ENCODE peak calls at places on chromosomes 12 and 14, in four cellular contexts. C is GM12878, Y is K562, W is GM12891. E is an unnamed sample.

GRCh38 chr14:39381366-39381765 is 50.9 kb downstream of the FBXO33 start:
- DNase-seq in C (no peak), Y (no peak), W (no peak), E (no peak)

GRCh38 chr12:54065677-54066076 is 12.0 kb downstream of the HOXC4 start:
- DNase-seq in C (no peak), Y (no peak), W (no peak), E (no peak)

GRCh38 chr12:62966990-62967506 is 32.1 kb upstream of the PPM1H start:
- DNase-seq in C (no peak), Y (no peak), W (no peak), E (no peak)

GRCh38 chr12:95789126-95790024 is 1.2 kb downstream of the NTN4 start:
- DNase-seq in C (no peak), Y (no peak), W (no peak), E (no peak)

GRCh38 chr12:3973269-3973884 is 100.2 kb upstream of the PARP11 start:
- DNase-seq in C (no peak), Y (no peak), W (no peak), E (no peak)

GRCh38 chr12:56080556-56081138 is 682 bp downstream of the ERBB3 start:
- DNase-seq in C (no peak), Y (peak), W (no peak), E (no peak)

GRCh38 chr12:72618764-72619163 is 346.6 kb downstream of the TRHDE start:
- DNase-seq in C (no peak), Y (no peak), W (no peak), E (no peak)

GRCh38 chr12:125861299-125862281 is 796.4 kb downstream of the AACS start:
- DNase-seq in C (no peak), Y (peak), W (no peak), E (no peak)

GRCh38 chr14:72049462-72049861 is 117.2 kb downstream of the RGS6 start:
- DNase-seq in C (peak), Y (no peak), W (peak), E (no peak)

GRCh38 chr12:6432991-6433390 is 11.8 kb upstream of the CD27 start:
- DNase-seq in C (no peak), Y (no peak), W (no peak), E (no peak)

GRCh38 chr12:105106621-105107020 is 910 bp upstream of the WASHC4 start:
- DNase-seq in C (no peak), Y (no peak), W (no peak), E (no peak)

GRCh38 chr12:11922361-11922760 is 148.4 kb upstream of the BCL2L14 start:
- DNase-seq in C (no peak), Y (no peak), W (no peak), E (no peak)

GRCh38 chr14:32201196-32201815 is 539 bp upstream of the RNU6-7 start:
- DNase-seq in C (no peak), Y (peak), W (peak), E (no peak)

GRCh38 chr14:92459479-92460421 is 53.8 kb upstream of the RIN3 start:
- DNase-seq in C (no peak), Y (no peak), W (no peak), E (no peak)

DNA sequence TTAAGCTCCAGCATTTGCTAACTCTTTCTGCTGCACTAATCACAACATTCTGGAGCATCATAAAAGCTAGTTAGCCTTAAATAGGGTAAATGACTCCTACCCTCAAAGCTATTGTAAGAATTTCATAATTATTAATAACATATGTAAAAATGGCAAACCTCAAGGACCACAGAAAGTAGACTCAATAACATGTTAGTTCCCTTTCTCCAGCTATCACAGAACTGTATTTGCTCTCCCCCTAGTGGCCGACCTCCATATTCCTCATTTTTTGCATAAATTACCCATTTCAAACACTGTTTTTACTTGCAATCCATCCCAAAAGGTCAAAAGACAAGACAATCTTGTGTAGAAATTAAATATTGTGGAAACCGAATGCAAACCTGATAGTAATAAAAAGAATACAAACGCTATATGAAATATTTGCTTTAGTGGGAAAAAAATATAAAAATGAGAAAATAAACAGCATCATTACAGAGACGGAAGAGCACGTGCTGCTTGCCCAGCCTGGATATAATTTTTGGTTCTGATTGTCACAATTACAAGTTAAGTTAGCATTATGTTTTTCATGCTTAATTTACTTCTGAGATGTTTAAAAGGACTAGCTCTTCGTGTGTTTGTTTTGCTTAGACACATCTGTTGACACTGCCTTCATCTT is 97.9 kb downstream of the RERGL start:
- DNase-seq in C (peak), Y (peak), W (peak), E (peak)
- TF ChIP-seq SPI1 in C (no peak), Y (no peak), W (no peak), E (no peak)

GRCh38 chr14:57976701-57977100 is 110.8 kb upstream of the SLC35F4 start:
- DNase-seq in C (no peak), Y (no peak), W (no peak), E (no peak)
- TF ChIP-seq SPI1 in C (no peak), Y (no peak), W (no peak), E (no peak)

DNA sequence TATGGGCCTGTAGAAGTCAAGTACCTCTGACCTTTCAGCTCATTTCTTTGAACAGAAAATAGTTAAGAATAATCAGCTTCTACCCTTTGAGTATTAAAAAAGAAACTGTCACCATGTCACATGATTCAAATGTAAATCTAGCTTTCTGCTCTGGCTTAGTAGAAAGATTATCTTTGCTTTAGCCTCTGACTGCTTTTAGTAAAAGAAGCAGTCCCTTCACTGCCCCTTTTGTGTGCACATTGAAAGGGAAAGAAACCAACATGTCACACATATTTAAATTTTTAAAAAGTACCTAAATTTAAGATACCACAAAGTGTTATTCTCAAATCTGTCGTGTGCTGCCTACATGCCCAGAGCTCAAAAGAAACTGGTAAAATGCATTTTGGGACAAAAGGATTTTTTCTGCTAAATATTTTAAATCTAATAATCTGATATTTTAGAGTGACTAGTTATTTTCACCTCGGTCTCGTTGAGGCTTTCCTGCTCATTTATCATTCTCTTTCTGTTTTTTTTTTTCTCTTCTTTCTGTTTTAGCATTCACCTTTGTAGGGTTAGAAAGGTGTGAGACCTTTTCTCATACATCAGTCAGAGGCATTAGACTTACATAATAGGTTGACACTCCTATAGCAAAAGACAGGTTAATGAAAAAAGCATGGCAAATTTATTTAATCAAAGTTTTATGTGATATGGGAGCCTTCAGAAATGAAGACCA is 41.3 kb downstream of the SLC16A7 start:
- DNase-seq in C (peak), Y (no peak), W (no peak), E (no peak)
- TF ChIP-seq SPI1 in C (no peak), Y (no peak), W (no peak), E (no peak)

DNA sequence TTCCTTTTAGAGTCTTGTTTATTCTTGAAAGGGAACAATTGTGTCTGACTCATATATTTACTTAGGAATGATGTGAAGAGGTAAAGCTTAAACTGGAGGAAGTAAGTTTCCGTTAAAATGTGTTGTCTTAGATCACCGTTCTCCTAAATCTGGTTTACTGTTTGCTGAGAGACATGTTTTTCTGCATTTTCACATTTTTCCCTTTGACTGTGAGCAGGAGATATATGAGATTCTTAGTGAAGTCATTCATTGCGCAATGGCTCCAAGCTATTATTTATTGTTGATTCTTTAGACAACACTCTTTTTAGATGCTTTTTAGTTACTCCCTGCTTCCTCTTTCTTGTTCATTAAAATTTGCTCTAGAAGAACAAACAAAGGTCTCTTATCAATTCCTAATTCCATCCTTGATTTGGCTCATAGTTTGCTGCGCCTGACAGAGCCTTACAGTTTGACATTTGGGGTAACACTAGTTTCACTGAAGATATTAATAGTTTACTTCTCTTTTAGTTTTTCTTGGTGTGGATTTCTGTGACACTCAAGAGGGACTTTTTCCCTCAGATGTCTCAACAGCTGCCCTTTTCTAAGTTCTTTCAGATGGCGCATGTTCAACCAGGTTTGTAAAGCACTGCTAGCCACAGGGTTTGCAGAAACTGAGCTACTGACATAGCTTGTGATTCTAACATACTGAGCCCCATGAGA is 11.4 kb downstream of the CLECL1 start:
- DNase-seq in C (peak), Y (no peak), W (no peak), E (no peak)
- TF ChIP-seq SPI1 in C (peak), Y (no peak), W (no peak), E (no peak)

DNA sequence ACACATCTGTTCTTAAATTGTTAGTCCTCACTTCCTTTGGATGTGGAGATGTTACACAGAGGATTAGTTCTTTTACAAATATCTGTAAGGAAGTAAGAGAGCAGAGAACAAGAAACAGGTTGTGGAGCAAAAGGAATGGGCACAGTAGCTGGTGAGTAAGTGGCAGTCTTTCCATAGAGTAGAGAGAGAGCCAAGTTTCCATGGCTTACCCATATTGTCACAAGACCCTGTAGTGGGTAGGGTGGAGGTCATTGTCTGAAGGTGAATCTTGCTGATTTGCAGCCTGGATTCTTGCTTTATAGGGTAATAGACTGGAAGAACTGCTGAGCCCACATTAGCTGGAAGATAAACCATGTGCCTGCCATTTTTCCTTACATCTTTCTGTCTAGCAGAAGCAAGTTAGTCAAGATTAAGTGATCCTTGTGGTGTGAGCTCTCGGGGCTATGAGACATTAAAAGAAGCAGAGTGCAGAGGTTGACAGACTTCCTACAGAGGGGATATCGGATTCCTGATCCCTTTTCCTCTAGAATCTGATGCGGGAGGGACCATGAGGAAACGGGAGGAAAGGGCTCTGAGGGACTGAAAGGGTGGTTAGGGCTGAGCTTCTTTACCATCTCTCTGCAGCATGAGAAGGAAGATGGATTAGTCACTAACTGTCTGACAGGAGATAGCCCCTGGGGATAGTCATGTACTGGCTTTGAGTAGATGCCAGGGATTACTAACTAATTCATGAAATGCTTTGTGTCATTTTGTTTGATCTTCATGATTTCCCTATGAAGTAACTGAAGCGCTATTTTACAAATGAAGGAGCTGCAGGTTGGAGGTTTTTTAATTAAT is 44.0 kb upstream of the LRTM2 start:
- DNase-seq in C (no peak), Y (no peak), W (no peak), E (no peak)
- TF ChIP-seq SPI1 in C (no peak), Y (no peak), W (no peak), E (no peak)

GRCh38 chr14:85024931-85025330 is 505.0 kb upstream of the FLRT2 start:
- DNase-seq in C (no peak), Y (no peak), W (no peak), E (no peak)
- TF ChIP-seq SPI1 in C (no peak), Y (no peak), W (no peak), E (no peak)

GRCh38 chr12:120119395-120119973 is 2.9 kb upstream of the RAB35 start:
- DNase-seq in C (peak), Y (no peak), W (no peak), E (no peak)
- TF ChIP-seq SPI1 in C (peak), Y (no peak), W (peak), E (peak)

GRCh38 chr12:130354407-130354806 is 16.7 kb downstream of the PIWIL1 start:
- DNase-seq in C (no peak), Y (no peak), W (no peak), E (no peak)

GRCh38 chr12:130353081-130353480 is 15.4 kb downstream of the PIWIL1 start:
- DNase-seq in C (no peak), Y (no peak), W (no peak), E (no peak)

GRCh38 chr12:130350715-130351114 is 13.0 kb downstream of the PIWIL1 start:
- DNase-seq in C (no peak), Y (no peak), W (no peak), E (no peak)

GRCh38 chr12:130347588-130347987 is 9.9 kb downstream of the PIWIL1 start:
- DNase-seq in C (no peak), Y (no peak), W (no peak), E (no peak)

GRCh38 chr12:130351331-130351730 is 13.6 kb downstream of the PIWIL1 start:
- DNase-seq in C (no peak), Y (no peak), W (no peak), E (no peak)
- TF ChIP-seq SPI1 in C (no peak), Y (no peak), W (no peak), E (no peak)

DNA sequence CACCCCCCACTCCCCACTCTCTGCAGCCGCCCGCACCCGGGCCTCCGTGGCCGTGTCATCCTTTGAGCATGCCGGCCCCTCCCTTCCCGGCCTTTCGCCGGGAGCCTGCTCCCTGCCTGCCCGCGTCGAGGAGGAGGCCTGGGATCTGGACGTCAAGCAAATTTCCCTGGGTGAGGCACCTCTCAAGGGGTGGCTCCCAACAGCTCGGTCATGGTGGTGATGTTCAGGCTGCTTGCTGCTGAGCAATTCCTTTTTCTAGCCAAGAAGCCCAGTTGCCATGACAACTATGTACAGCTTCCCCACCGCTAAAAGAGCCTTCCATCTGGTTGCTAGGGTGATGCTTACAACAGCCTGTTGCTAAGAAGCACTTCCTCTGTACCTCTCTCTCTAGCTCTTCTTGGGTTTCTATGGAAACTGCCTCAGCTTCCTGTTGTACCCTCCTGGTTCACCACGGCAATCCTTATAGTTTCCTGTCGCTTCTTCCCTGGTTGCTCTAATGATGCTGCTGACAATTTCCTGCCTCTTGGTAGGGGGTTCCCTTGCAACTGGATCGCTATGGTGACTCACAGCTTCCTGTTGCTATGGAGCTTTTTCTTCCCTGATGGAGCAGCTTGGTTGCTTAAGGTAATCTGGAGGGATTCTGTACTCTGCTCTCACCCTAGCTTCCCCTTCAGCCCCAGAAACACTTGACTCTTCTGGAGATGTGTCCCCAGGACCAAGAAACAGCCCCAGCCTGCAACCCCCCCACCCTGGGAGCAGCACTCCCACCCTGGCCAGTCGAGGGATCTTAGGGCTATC is 11.0 kb downstream of the ZNF219 start:
- DNase-seq in C (no peak), Y (no peak), W (peak), E (peak)
- TF ChIP-seq SPI1 in C (peak), Y (no peak), W (peak), E (peak)